ENCODE peak calls at places on chromosomes 11 and 22, in four cellular contexts. S, M, L and X are unnamed samples.

GRCh38 chr11:34342008-34342533 is 15.7 kb downstream of the ABTB2 start:
- DNase-seq in S (peak), L (no peak), M (peak), X (peak)

GRCh38 chr11:811446-812245 is 1.9 kb downstream of the RPLP2 start:
- DNase-seq in L (no peak), M (no peak), S (peak), X (no peak)

GRCh38 chr22:44664149-44664548 is 37.9 kb upstream of the PRR5 start:
- DNase-seq in L (no peak), M (peak), S (peak), X (peak)

GRCh38 chr11:43784866-43785265 is 95.8 kb upstream of the ALKBH3 start:
- DNase-seq in L (no peak), S (no peak), M (no peak), X (no peak)

GRCh38 chr11:78564037-78564888 is 10.4 kb downstream of the NARS2 start:
- DNase-seq in S (no peak), M (no peak), L (no peak), X (peak)

GRCh38 chr11:11250470-11250869 is 102.6 kb downstream of the CSNK2A3 start:
- DNase-seq in M (no peak), L (no peak), S (no peak), X (no peak)

GRCh38 chr22:42262964-42263363 is 7.5 kb downstream of the TCF20 start:
- DNase-seq in S (no peak), L (no peak), M (no peak), X (no peak)

GRCh38 chr22:22764085-22764484 is 119.7 kb downstream of the GGTLC2 start:
- DNase-seq in S (no peak), L (no peak), M (no peak), X (no peak)

GRCh38 chr11:121722431-121723256 is 269.9 kb upstream of the SORL1-AS1 start:
- DNase-seq in L (peak), M (peak), S (peak), X (peak)

GRCh38 chr11:110086892-110087309 is 6.3 kb upstream of the ZC3H12C start:
- DNase-seq in S (no peak), L (no peak), M (no peak), X (no peak)

GRCh38 chr11:104783241-104783640 is 115.0 kb downstream of the CASP12 start:
- DNase-seq in M (no peak), S (no peak), L (no peak), X (no peak)

GRCh38 chr11:6200975-6201374 is 2.0 kb downstream of the OR52W1 start:
- DNase-seq in L (no peak), M (peak), S (peak), X (no peak)

GRCh38 chr11:80155412-80156017 is 714.7 kb upstream of the TENM4 start:
- DNase-seq in M (no peak), L (no peak), S (no peak), X (peak)

GRCh38 chr11:129853508-129854228 is 38.0 kb downstream of the TMEM45B start:
- DNase-seq in M (no peak), S (no peak), L (peak), X (no peak)

GRCh38 chr11:102513869-102514268 is 16.7 kb downstream of the MMP7 start:
- DNase-seq in L (no peak), S (peak), M (no peak), X (no peak)

GRCh38 chr22:28604961-28605360 is 74.7 kb downstream of the TTC28 start:
- DNase-seq in S (no peak), M (no peak), L (no peak), X (peak)

GRCh38 chr11:9462806-9463537 is 2.2 kb downstream of the ZNF143 start:
- DNase-seq in L (no peak), S (no peak), M (no peak), X (no peak)

GRCh38 chr11:47355283-47356128 is 3.0 kb upstream of the MYBPC3 start:
- DNase-seq in M (peak), L (peak), S (peak), X (peak)

GRCh38 chr11:36346562-36347383 is 50.7 kb downstream of the PRR5L start:
- DNase-seq in L (no peak), M (no peak), S (no peak), X (no peak)

GRCh38 chr11:134676516-134677287 is 264.7 kb upstream of the B3GAT1 start:
- DNase-seq in L (no peak), S (no peak), M (no peak), X (no peak)

GRCh38 chr22:39559456-39560105 is 11.0 kb upstream of the CACNA1I start:
- DNase-seq in M (no peak), S (no peak), L (no peak), X (no peak)

GRCh38 chr22:24474649-24475048 is 20.5 kb upstream of the UPB1 start:
- DNase-seq in L (no peak), M (no peak), S (no peak), X (peak)

GRCh38 chr22:38069372-38070249 is 12.4 kb downstream of the PICK1 start:
- DNase-seq in S (peak), L (no peak), M (peak), X (peak)

GRCh38 chr11:11931461-11932055 is 76.9 kb downstream of the DKK3 start:
- DNase-seq in M (no peak), S (no peak), L (no peak), X (peak)

GRCh38 chr11:58659404-58659803 is 36.9 kb downstream of the CNTF start:
- DNase-seq in L (no peak), M (no peak), S (no peak), X (no peak)

GRCh38 chr11:72787262-72788104 is 6.4 kb downstream of the STARD10 start:
- DNase-seq in S (no peak), M (no peak), L (no peak), X (no peak)

GRCh38 chr22:36689583-36689982 is 14.0 kb downstream of the CACNG2 start:
- DNase-seq in L (no peak), M (no peak), S (no peak), X (no peak)

GRCh38 chr11:11148104-11148509 is 204.9 kb downstream of the CSNK2A3 start:
- DNase-seq in M (peak), L (no peak), S (peak), X (peak)

GRCh38 chr11:64284048-64284961 is at the start of gene BAD:
- DNase-seq in L (peak), M (peak), S (peak), X (peak)

GRCh38 chr11:131503017-131503416 is 132.6 kb downstream of the NTM start:
- DNase-seq in L (no peak), M (no peak), S (no peak), X (no peak)

GRCh38 chr11:96388891-96389603 is 665 bp downstream of the CCDC82 start:
- DNase-seq in S (no peak), M (no peak), L (no peak), X (no peak)

GRCh38 chr11:69559181-69559580 is 77.7 kb downstream of the LINC01488 start:
- DNase-seq in S (no peak), L (no peak), M (no peak), X (no peak)

GRCh38 chr11:2182075-2182474 is 10.5 kb upstream of the TH start:
- DNase-seq in S (no peak), L (no peak), M (no peak), X (no peak)

GRCh38 chr11:128886401-128887119 is 4.6 kb upstream of the KCNJ5 start:
- DNase-seq in M (no peak), L (no peak), S (no peak), X (no peak)

GRCh38 chr11:76551400-76551799 is 106.6 kb downstream of the EMSY start:
- DNase-seq in L (no peak), S (no peak), M (no peak), X (peak)

GRCh38 chr11:134439181-134439580 is 27.1 kb upstream of the B3GAT1 start:
- DNase-seq in M (no peak), L (no peak), S (no peak), X (no peak)

GRCh38 chr22:11629661-11630385 is 3898.2 kb upstream of the OR11H1 start:
- DNase-seq in M (no peak), L (no peak), S (no peak), X (no peak)

DNA sequence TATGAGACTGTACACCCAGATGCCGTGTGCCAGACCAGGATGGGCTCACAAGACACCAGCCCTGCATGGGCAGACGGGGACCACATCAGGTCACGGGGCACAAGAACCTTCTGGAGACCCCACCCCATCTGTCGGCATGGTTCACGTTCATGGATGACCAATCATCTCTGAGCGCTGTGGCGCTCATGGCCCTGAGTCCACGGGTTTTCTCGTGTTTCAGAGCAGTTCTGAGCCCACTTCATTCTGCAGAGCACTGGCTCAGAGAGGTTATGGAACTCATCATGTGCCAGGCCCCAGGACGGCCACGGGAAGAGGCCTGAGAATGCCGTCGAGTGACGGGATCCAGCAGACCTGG is 63.0 kb upstream of the PPARA start:
- DNase-seq in L (no peak), M (no peak), S (no peak), X (no peak)
- H3K4me3 ChIP-seq in L (no peak), M (peak), S (peak), X (no peak)

DNA sequence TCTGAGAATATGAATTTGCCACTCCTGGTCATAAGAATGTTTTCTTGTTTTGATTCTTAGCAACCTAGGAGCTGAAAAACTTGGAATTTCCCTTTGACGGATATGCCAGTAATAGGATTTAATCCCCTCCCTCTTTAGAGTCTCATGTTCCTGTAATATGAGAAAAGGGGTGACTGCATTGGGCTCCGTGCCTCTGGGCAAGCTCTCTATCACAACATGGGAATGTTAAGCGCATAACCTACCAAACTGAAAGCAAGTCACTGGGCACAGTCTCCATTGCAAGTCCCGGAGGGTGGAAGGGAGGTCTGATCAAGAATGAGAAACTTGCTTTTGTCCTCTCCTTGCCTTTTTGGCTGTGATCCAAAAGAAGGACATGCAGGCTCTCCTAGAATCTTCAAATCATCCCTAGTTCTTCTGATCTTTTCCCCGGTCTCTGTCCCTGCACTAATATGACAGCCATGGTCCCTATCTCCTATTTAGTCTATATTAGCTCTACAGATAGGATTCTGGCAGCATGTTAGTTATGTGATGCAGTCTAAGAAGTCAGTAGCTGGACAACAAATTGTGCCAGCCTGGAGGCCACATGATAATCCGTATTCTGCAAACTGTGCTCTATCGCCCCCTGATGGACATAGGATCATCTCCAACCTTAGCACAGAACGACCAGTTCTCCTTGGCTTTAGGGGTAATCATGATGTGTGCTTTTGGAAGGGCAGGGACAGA is 11.7 kb downstream of the OR10D3 start:
- DNase-seq in S (no peak), L (no peak), M (no peak), X (peak)
- TF ChIP-seq CTCF in S (peak), L (no peak), M (peak), X (peak)

DNA sequence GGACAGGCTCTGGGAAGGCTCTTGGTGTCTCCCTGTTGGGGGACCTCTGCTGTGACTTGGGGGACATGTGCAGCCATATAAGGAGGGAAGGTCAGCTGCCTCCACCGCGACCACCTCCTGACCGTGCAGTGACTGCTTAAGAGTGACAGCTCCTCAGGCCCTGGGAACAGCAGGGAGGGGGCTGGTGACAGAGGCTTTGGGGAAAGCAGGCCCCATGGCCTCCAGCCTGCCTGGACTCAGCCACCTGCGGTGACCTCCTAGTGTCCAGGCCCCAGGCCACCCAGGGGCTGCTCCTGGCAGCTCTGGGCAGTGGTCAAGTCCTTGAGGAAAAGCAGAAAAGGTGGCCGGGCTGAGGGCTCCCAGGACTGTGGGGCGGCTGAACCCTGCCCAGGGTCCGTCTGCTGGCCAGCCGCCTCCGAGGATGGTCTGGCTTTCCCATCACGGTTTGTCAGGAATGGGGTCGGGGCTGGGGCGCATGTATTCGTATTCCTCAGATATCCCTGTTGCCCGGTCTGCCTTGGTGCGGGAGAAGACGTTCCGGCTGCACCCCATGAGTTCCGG is 96.8 kb downstream of the WNT7B start:
- DNase-seq in L (peak), S (no peak), M (no peak), X (no peak)
- H3K4me3 ChIP-seq in L (no peak), S (no peak), M (peak), X (no peak)

GRCh38 chr11:62546937-62547625 is 475 bp upstream of the AHNAK start:
- DNase-seq in L (no peak), M (peak), S (no peak), X (peak)
- TF ChIP-seq CTCF in L (no peak), M (no peak), S (no peak), X (no peak)

GRCh38 chr22:19730141-19730661 is 6.9 kb downstream of the GP1BB start:
- DNase-seq in L (no peak), M (no peak), S (no peak), X (no peak)

GRCh38 chr22:19731361-19731725 is 8.0 kb downstream of the GP1BB start:
- DNase-seq in M (no peak), S (no peak), L (no peak), X (no peak)

GRCh38 chr22:19731736-19732135 is 8.4 kb downstream of the GP1BB start:
- DNase-seq in S (no peak), M (no peak), L (no peak), X (no peak)

GRCh38 chr22:19729507-19729906 is 6.2 kb downstream of the GP1BB start:
- DNase-seq in L (no peak), S (no peak), M (no peak), X (no peak)

DNA sequence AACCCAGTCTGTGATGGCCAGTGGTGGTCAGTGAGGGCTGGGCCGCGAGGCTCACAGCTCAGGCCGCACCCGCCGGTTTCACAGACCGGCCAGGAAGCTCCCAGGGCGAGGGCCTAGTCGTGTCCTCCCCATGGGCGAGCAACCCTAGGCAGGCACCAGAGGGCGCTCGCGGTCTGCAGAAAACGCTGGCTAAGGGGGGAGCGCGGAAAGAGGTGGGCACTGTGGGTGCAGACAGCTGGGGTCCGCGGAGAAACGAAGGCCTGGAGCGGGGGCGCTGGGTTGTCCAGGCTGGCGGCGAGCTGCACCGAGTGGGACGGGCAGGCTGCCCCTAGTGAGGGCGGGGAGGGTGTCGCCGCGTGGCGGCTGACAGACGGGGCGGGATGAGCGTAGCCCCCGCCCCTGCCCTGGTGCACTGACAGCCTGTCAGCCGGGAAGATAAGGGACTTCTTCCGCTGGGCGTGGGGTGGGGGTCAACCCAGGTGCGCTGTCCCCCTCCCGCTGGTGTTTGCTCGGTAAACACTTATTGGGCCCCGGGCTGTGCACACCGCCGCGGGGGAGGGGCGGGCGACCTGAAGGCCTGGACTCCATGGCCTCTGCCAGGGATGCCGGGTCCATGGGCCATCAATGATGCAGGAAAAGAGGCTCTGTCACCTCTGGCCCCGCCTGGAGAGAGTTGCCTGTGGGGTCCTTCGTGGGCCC is 7.5 kb downstream of the GP1BB start:
- DNase-seq in L (peak), M (peak), S (peak), X (peak)
- H3K4me3 ChIP-seq in L (no peak), M (peak), S (peak), X (peak)

GRCh38 chr22:50167689-50168489 is 2.6 kb upstream of the PANX2 start:
- DNase-seq in S (no peak), M (no peak), L (no peak), X (no peak)

GRCh38 chr22:50169181-50169759 is 1.3 kb upstream of the PANX2 start:
- DNase-seq in L (peak), M (no peak), S (no peak), X (no peak)

GRCh38 chr22:50171319-50171964 is 911 bp downstream of the PANX2 start:
- DNase-seq in S (no peak), L (peak), M (no peak), X (no peak)

GRCh38 chr22:50170453-50171318 is at the start of gene PANX2:
- DNase-seq in M (no peak), S (no peak), L (peak), X (no peak)

GRCh38 chr22:50169774-50170341 is 673 bp upstream of the PANX2 start:
- DNase-seq in L (peak), S (no peak), M (no peak), X (no peak)
- TF ChIP-seq CTCF in L (no peak), S (no peak), M (no peak), X (no peak)

GRCh38 chr11:93326681-93327080 is 3.9 kb upstream of the DEUP1 start:
- DNase-seq in L (no peak), M (no peak), S (no peak), X (no peak)

GRCh38 chr11:93329936-93330445 is 551 bp upstream of the DEUP1 start:
- DNase-seq in S (no peak), L (peak), M (no peak), X (peak)

DNA sequence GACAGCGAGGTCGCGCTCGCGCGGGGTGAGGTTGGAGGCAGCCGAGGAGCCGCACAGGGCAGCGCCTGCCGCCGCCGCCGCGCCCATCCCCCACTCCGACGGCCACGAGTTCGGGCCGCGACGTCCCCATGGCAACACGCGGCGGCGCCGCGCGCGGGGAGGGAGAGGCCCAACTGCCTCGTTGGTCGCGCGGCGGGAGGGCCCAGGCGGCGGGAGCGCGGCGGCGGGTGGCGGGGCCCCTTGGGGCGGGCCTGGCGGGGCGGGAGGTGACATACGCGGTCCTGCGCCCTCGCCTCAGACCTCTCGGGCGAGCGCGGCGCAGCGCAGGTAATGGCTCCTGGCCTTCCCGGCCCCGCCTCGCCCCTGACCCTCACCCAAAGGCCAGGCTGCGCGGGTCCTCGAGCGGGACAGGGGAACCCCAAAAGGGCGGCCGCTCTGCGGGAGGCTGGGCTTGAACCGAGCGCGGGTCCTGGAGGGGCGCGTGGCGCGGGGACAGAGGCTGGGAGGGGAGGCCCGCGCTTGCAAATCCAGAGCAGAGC is at the start of gene DEUP1:
- DNase-seq in S (no peak), L (peak), M (peak), X (peak)
- H3K4me3 ChIP-seq in S (peak), L (peak), M (peak), X (peak)

GRCh38 chr11:75223954-75224643 is 16.5 kb upstream of the TPBGL start:
- DNase-seq in M (no peak), L (peak), S (no peak), X (no peak)
- TF ChIP-seq CTCF in M (no peak), L (no peak), S (no peak), X (no peak)